ENCODE peak calls at places on chromosome 15, in six cellular contexts. One of them, this sample, is unnamed. For H3K4me1, the result is how much of the 10 kb centered on the place peaks cover.

GRCh38 chr15:89504166-89504565 is 7.8 kb upstream of the RHCG start:
- DNase-seq in adrenal gland: no peak
- DNase-seq in IMR-90: no peak
- DNase-seq in transverse colon: no peak
- DNase-seq in ovary: no peak
- DNase-seq in thoracic aorta: no peak
- DNase-seq in this sample: no peak

GRCh38 chr15:72532991-72533601 is 59.0 kb downstream of the ARIH1 start:
- DNase-seq in transverse colon: no peak
- DNase-seq in thoracic aorta: no peak
- DNase-seq in ovary: no peak
- DNase-seq in IMR-90: no peak
- DNase-seq in adrenal gland: no peak
- DNase-seq in this sample: no peak

GRCh38 chr15:71595846-71596553 is 214.4 kb upstream of the NR2E3 start:
- DNase-seq in adrenal gland: no peak
- DNase-seq in thoracic aorta: no peak
- DNase-seq in ovary: no peak
- DNase-seq in IMR-90: peak
- DNase-seq in transverse colon: no peak
- DNase-seq in this sample: no peak

GRCh38 chr15:89002281-89002761 is 85.9 kb upstream of the ABHD2 start:
- DNase-seq in transverse colon: peak
- DNase-seq in IMR-90: peak
- DNase-seq in thoracic aorta: no peak
- DNase-seq in adrenal gland: no peak
- DNase-seq in ovary: peak
- DNase-seq in this sample: no peak

GRCh38 chr15:63805993-63806980 is 27.5 kb downstream of the HERC1 start:
- DNase-seq in adrenal gland: no peak
- DNase-seq in IMR-90: peak
- DNase-seq in transverse colon: no peak
- DNase-seq in ovary: no peak
- DNase-seq in thoracic aorta: no peak
- DNase-seq in this sample: no peak

GRCh38 chr15:50055333-50056278 is 63.4 kb downstream of the ATP8B4 start:
- DNase-seq in adrenal gland: no peak
- DNase-seq in thoracic aorta: no peak
- DNase-seq in ovary: no peak
- DNase-seq in IMR-90: peak
- DNase-seq in transverse colon: no peak
- DNase-seq in this sample: no peak

GRCh38 chr15:36362508-36362907 is 216.9 kb upstream of the CDIN1 start:
- DNase-seq in transverse colon: no peak
- DNase-seq in thoracic aorta: no peak
- DNase-seq in adrenal gland: no peak
- DNase-seq in ovary: no peak
- DNase-seq in IMR-90: peak
- DNase-seq in this sample: no peak

GRCh38 chr15:67216859-67217258 is 37.6 kb downstream of the AAGAB start:
- DNase-seq in ovary: no peak
- DNase-seq in thoracic aorta: no peak
- DNase-seq in transverse colon: no peak
- DNase-seq in adrenal gland: no peak
- DNase-seq in IMR-90: no peak
- DNase-seq in this sample: no peak

GRCh38 chr15:90165659-90166489 is 35.3 kb upstream of the SEMA4B start:
- DNase-seq in IMR-90: peak
- DNase-seq in adrenal gland: peak
- DNase-seq in transverse colon: peak
- DNase-seq in ovary: no peak
- DNase-seq in thoracic aorta: peak
- DNase-seq in this sample: peak

GRCh38 chr15:77178421-77178820 is 107.5 kb upstream of the TSPAN3 start:
- DNase-seq in IMR-90: no peak
- DNase-seq in transverse colon: no peak
- DNase-seq in thoracic aorta: no peak
- DNase-seq in adrenal gland: no peak
- DNase-seq in ovary: no peak
- DNase-seq in this sample: no peak

GRCh38 chr15:76310470-76311070 is 699 bp downstream of the ETFA start:
- DNase-seq in transverse colon: no peak
- DNase-seq in IMR-90: no peak
- DNase-seq in thoracic aorta: no peak
- DNase-seq in ovary: no peak
- DNase-seq in adrenal gland: peak
- DNase-seq in this sample: no peak

GRCh38 chr15:80415331-80415730 is 11.1 kb downstream of the ARNT2 start:
- DNase-seq in adrenal gland: no peak
- DNase-seq in transverse colon: no peak
- DNase-seq in ovary: no peak
- DNase-seq in thoracic aorta: no peak
- DNase-seq in IMR-90: no peak
- DNase-seq in this sample: no peak

GRCh38 chr15:90037961-90038633 is 37.0 kb downstream of the ZNF710 start:
- DNase-seq in thoracic aorta: no peak
- DNase-seq in ovary: no peak
- DNase-seq in adrenal gland: no peak
- DNase-seq in IMR-90: peak
- DNase-seq in transverse colon: no peak
- DNase-seq in this sample: no peak

GRCh38 chr15:29411299-29411698 is 141.7 kb upstream of the NSMCE3 start:
- DNase-seq in IMR-90: no peak
- DNase-seq in thoracic aorta: no peak
- DNase-seq in transverse colon: no peak
- DNase-seq in adrenal gland: no peak
- DNase-seq in ovary: no peak
- DNase-seq in this sample: no peak

GRCh38 chr15:76196286-76196948 is 114.9 kb downstream of the ETFA start:
- DNase-seq in adrenal gland: peak
- DNase-seq in IMR-90: peak
- DNase-seq in thoracic aorta: no peak
- DNase-seq in ovary: peak
- DNase-seq in transverse colon: peak
- DNase-seq in this sample: no peak

GRCh38 chr15:71333839-71334238 is 218.6 kb downstream of the THSD4 start:
- DNase-seq in ovary: no peak
- DNase-seq in IMR-90: peak
- DNase-seq in adrenal gland: no peak
- DNase-seq in thoracic aorta: no peak
- DNase-seq in transverse colon: no peak
- DNase-seq in this sample: no peak

GRCh38 chr15:68631621-68632051 is 52.8 kb downstream of the CORO2B start:
- DNase-seq in thoracic aorta: no peak
- DNase-seq in adrenal gland: no peak
- DNase-seq in ovary: no peak
- DNase-seq in IMR-90: no peak
- DNase-seq in transverse colon: no peak
- DNase-seq in this sample: no peak

GRCh38 chr15:50876989-50877360 is 31.5 kb upstream of the AP4E1 start:
- DNase-seq in IMR-90: peak
- DNase-seq in transverse colon: peak
- DNase-seq in adrenal gland: peak
- DNase-seq in ovary: peak
- DNase-seq in thoracic aorta: peak
- DNase-seq in this sample: peak

GRCh38 chr15:88738796-88739195 is 64.4 kb upstream of the ACAN start:
- DNase-seq in adrenal gland: no peak
- DNase-seq in IMR-90: peak
- DNase-seq in thoracic aorta: no peak
- DNase-seq in ovary: no peak
- DNase-seq in transverse colon: no peak
- DNase-seq in this sample: no peak

GRCh38 chr15:67149859-67150824 is 84.7 kb downstream of the SMAD3 start:
- DNase-seq in transverse colon: peak
- DNase-seq in adrenal gland: peak
- DNase-seq in thoracic aorta: peak
- DNase-seq in IMR-90: peak
- DNase-seq in ovary: peak
- DNase-seq in this sample: peak

GRCh38 chr15:75454471-75455418 is 3.3 kb upstream of the SIN3A start:
- DNase-seq in IMR-90: no peak
- DNase-seq in adrenal gland: peak
- DNase-seq in thoracic aorta: no peak
- DNase-seq in ovary: peak
- DNase-seq in transverse colon: peak
- DNase-seq in this sample: no peak

GRCh38 chr15:43370975-43371974 is at the start of the genes TUBGCP4 and ZSCAN29:
- DNase-seq in transverse colon: peak
- DNase-seq in adrenal gland: peak
- DNase-seq in ovary: peak
- DNase-seq in thoracic aorta: peak
- DNase-seq in IMR-90: peak
- DNase-seq in this sample: peak
- TF ChIP-seq CTCF in transverse colon: peak
- TF ChIP-seq CTCF in adrenal gland: peak
- TF ChIP-seq CTCF in ovary: no peak
- TF ChIP-seq CTCF in thoracic aorta: no peak
- TF ChIP-seq CTCF in IMR-90: no peak
- TF ChIP-seq CTCF in this sample: no peak

GRCh38 chr15:31366169-31366734 is 39.6 kb downstream of the KLF13 start:
- DNase-seq in adrenal gland: no peak
- DNase-seq in IMR-90: no peak
- DNase-seq in ovary: peak
- DNase-seq in thoracic aorta: no peak
- DNase-seq in transverse colon: peak
- DNase-seq in this sample: no peak

GRCh38 chr15:31367021-31367729 is 40.5 kb downstream of the KLF13 start:
- DNase-seq in adrenal gland: no peak
- DNase-seq in transverse colon: no peak
- DNase-seq in thoracic aorta: no peak
- DNase-seq in ovary: no peak
- DNase-seq in IMR-90: no peak
- DNase-seq in this sample: no peak

GRCh38 chr15:31365655-31366127 is 39.1 kb downstream of the KLF13 start:
- DNase-seq in IMR-90: peak
- DNase-seq in transverse colon: peak
- DNase-seq in thoracic aorta: peak
- DNase-seq in ovary: peak
- DNase-seq in adrenal gland: peak
- DNase-seq in this sample: peak

GRCh38 chr15:31369716-31370115 is 43.1 kb downstream of the KLF13 start:
- DNase-seq in IMR-90: no peak
- DNase-seq in transverse colon: no peak
- DNase-seq in ovary: no peak
- DNase-seq in thoracic aorta: no peak
- DNase-seq in adrenal gland: no peak
- DNase-seq in this sample: no peak

GRCh38 chr15:31367730-31368344 is 41.2 kb downstream of the KLF13 start:
- DNase-seq in IMR-90: no peak
- DNase-seq in adrenal gland: no peak
- DNase-seq in thoracic aorta: no peak
- DNase-seq in transverse colon: peak
- DNase-seq in ovary: no peak
- DNase-seq in this sample: no peak
- H3K4me1 ChIP-seq in IMR-90: under half
- H3K4me1 ChIP-seq in adrenal gland: under half
- H3K4me1 ChIP-seq in thoracic aorta: half or more
- H3K4me1 ChIP-seq in transverse colon: half or more
- H3K4me1 ChIP-seq in ovary: under half
- H3K4me1 ChIP-seq in this sample: under half

GRCh38 chr15:38603672-38604071 is 39.1 kb upstream of the RASGRP1 start:
- DNase-seq in transverse colon: no peak
- DNase-seq in ovary: no peak
- DNase-seq in IMR-90: no peak
- DNase-seq in adrenal gland: no peak
- DNase-seq in thoracic aorta: no peak
- DNase-seq in this sample: no peak

GRCh38 chr15:38603271-38603670 is 38.7 kb upstream of the RASGRP1 start:
- DNase-seq in thoracic aorta: no peak
- DNase-seq in IMR-90: no peak
- DNase-seq in transverse colon: no peak
- DNase-seq in ovary: no peak
- DNase-seq in adrenal gland: no peak
- DNase-seq in this sample: no peak

GRCh38 chr15:38600241-38600640 is 35.6 kb upstream of the RASGRP1 start:
- DNase-seq in thoracic aorta: no peak
- DNase-seq in IMR-90: no peak
- DNase-seq in ovary: no peak
- DNase-seq in adrenal gland: no peak
- DNase-seq in transverse colon: no peak
- DNase-seq in this sample: no peak

GRCh38 chr15:38597221-38597800 is 32.7 kb upstream of the RASGRP1 start:
- DNase-seq in thoracic aorta: no peak
- DNase-seq in ovary: no peak
- DNase-seq in IMR-90: no peak
- DNase-seq in adrenal gland: no peak
- DNase-seq in transverse colon: no peak
- DNase-seq in this sample: no peak

DNA sequence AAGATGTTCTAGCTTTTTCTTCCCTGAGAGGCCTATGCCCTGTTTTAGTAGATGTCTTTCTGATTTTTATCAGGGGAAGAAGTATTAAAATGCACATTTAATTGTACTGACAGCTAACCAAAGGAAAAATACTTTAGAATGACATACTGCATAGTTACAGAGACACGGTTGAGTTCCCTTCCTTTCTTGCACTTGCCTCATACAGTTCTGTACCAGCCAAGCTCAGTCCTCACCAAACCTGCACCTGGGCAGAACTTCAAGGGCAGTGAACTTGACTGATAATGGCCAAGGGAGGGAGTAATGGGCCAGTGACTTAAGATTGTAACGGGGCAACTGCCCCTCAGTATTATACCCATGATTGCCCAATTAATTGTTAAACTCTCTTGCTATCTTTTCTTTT is 34.1 kb upstream of the RASGRP1 start:
- DNase-seq in IMR-90: no peak
- DNase-seq in thoracic aorta: no peak
- DNase-seq in ovary: no peak
- DNase-seq in transverse colon: no peak
- DNase-seq in adrenal gland: no peak
- DNase-seq in this sample: no peak
- H3K4me3 ChIP-seq in IMR-90: no peak
- H3K4me3 ChIP-seq in thoracic aorta: no peak
- H3K4me3 ChIP-seq in ovary: no peak
- H3K4me3 ChIP-seq in transverse colon: no peak
- H3K4me3 ChIP-seq in adrenal gland: no peak
- H3K4me3 ChIP-seq in this sample: no peak

GRCh38 chr15:83816124-83816883 is 162.4 kb downstream of the ADAMTSL3 start:
- DNase-seq in IMR-90: no peak
- DNase-seq in adrenal gland: no peak
- DNase-seq in transverse colon: no peak
- DNase-seq in ovary: no peak
- DNase-seq in thoracic aorta: no peak
- DNase-seq in this sample: no peak

GRCh38 chr15:83809345-83809744 is 155.4 kb downstream of the ADAMTSL3 start:
- DNase-seq in thoracic aorta: no peak
- DNase-seq in adrenal gland: no peak
- DNase-seq in transverse colon: no peak
- DNase-seq in ovary: no peak
- DNase-seq in IMR-90: no peak
- DNase-seq in this sample: no peak

GRCh38 chr15:83815506-83815905 is 161.6 kb downstream of the ADAMTSL3 start:
- DNase-seq in IMR-90: no peak
- DNase-seq in transverse colon: no peak
- DNase-seq in adrenal gland: no peak
- DNase-seq in ovary: no peak
- DNase-seq in thoracic aorta: no peak
- DNase-seq in this sample: no peak

GRCh38 chr15:83810110-83810509 is 156.2 kb downstream of the ADAMTSL3 start:
- DNase-seq in ovary: no peak
- DNase-seq in thoracic aorta: no peak
- DNase-seq in transverse colon: no peak
- DNase-seq in adrenal gland: no peak
- DNase-seq in IMR-90: no peak
- DNase-seq in this sample: no peak

GRCh38 chr15:83813697-83814096 is 159.8 kb downstream of the ADAMTSL3 start:
- DNase-seq in thoracic aorta: no peak
- DNase-seq in transverse colon: no peak
- DNase-seq in adrenal gland: no peak
- DNase-seq in IMR-90: no peak
- DNase-seq in ovary: no peak
- DNase-seq in this sample: no peak
- TF ChIP-seq CTCF in thoracic aorta: no peak
- TF ChIP-seq CTCF in transverse colon: no peak
- TF ChIP-seq CTCF in adrenal gland: no peak
- TF ChIP-seq CTCF in IMR-90: no peak
- TF ChIP-seq CTCF in ovary: no peak
- TF ChIP-seq CTCF in this sample: no peak